ENCODE peak calls at places on chromosome 12, in seven cellular contexts. H is uterus, W is ascending aorta, Q is heart right ventricle, N is adipocyte, D is MG63, Z is tibial artery. T is an unnamed sample.

GRCh38 chr12:69502342-69503081 is 32.3 kb downstream of the FRS2 start:
- DNase-seq in Z (no peak), N (peak; percentile 37), H (no peak), W (no peak), D (peak; percentile 35), Q (no peak), T (no peak)

GRCh38 chr12:25988505-25988904 is 30.0 kb downstream of the RASSF8 start:
- DNase-seq in Z (no peak), N (no peak), D (no peak), W (no peak), Q (no peak), H (no peak), T (no peak)

GRCh38 chr12:116365606-116366455 is 88.3 kb upstream of the MED13L start:
- DNase-seq in D (no peak), Q (no peak), H (no peak), Z (no peak), W (no peak), N (no peak), T (no peak)

GRCh38 chr12:49863946-49864816 is 21.3 kb upstream of the BCDIN3D start:
- DNase-seq in H (no peak), Q (no peak), D (peak; percentile 55), N (no peak), Z (no peak), W (no peak), T (no peak)

GRCh38 chr12:20181416-20181815 is 186.9 kb upstream of the PDE3A start:
- DNase-seq in H (no peak), Q (no peak), D (no peak), Z (no peak), W (no peak), N (no peak), T (no peak)

GRCh38 chr12:102811125-102811737 is 105.8 kb downstream of the PAH start:
- DNase-seq in N (peak; percentile 64), W (no peak), Q (no peak), H (peak; percentile 46), Z (no peak), D (no peak), T (no peak)

GRCh38 chr12:42270596-42270995 is 32.5 kb upstream of the YAF2 start:
- DNase-seq in Q (no peak), N (no peak), Z (no peak), D (no peak), H (no peak), W (no peak), T (no peak)

GRCh38 chr12:11672833-11673232 is 23.4 kb downstream of the ETV6 start:
- DNase-seq in Z (no peak), D (no peak), W (no peak), H (no peak), Q (no peak), N (no peak), T (no peak)

GRCh38 chr12:3333583-3333982 is 157.4 kb upstream of the PRMT8 start:
- DNase-seq in Z (no peak), D (no peak), H (no peak), Q (peak; percentile 33), N (no peak), W (no peak), T (no peak)

GRCh38 chr12:57638096-57638495 is 5.1 kb upstream of the B4GALNT1 start:
- DNase-seq in Q (no peak), Z (no peak), N (no peak), W (no peak), H (no peak), D (no peak), T (no peak)

GRCh38 chr12:57063991-57064725 is 14.2 kb upstream of the MYO1A start:
- DNase-seq in W (no peak), N (no peak), Q (no peak), D (no peak), Z (no peak), H (no peak), T (no peak)

GRCh38 chr12:12788675-12789368 is 3.4 kb downstream of the APOLD1 start:
- DNase-seq in W (no peak), D (peak; percentile 53), Q (peak; percentile 83), Z (peak; percentile 52), N (peak; percentile 93), H (peak; percentile 41), T (no peak)

GRCh38 chr12:9597365-9597764 is 10.4 kb downstream of the KLRB1 start:
- DNase-seq in W (no peak), N (no peak), D (no peak), Z (no peak), H (no peak), Q (no peak), T (no peak)

GRCh38 chr12:49671051-49671765 is 36.0 kb downstream of the FMNL3 start:
- DNase-seq in N (no peak), Q (no peak), Z (no peak), H (no peak), W (no peak), D (no peak), T (no peak)

GRCh38 chr12:112852127-112852526 is 54.6 kb upstream of the OAS1 start:
- DNase-seq in Z (no peak), H (no peak), Q (no peak), D (no peak), W (no peak), N (no peak), T (no peak)

GRCh38 chr12:17372508-17372907 is 717.5 kb downstream of the RERGL start:
- DNase-seq in H (no peak), D (no peak), Z (no peak), W (no peak), Q (no peak), N (no peak), T (no peak)

GRCh38 chr12:96344124-96344695 is 56.0 kb downstream of the CDK17 start:
- DNase-seq in N (no peak), D (no peak), Q (no peak), H (no peak), W (no peak), Z (no peak), T (no peak)

GRCh38 chr12:19299765-19300164 is 139.5 kb upstream of the AEBP2 start:
- DNase-seq in W (no peak), Z (no peak), H (no peak), N (no peak), D (no peak), Q (no peak), T (no peak)

GRCh38 chr12:112347521-112347920 is 34.7 kb downstream of the HECTD4 start:
- DNase-seq in N (no peak), W (no peak), Z (no peak), Q (no peak), H (no peak), D (no peak), T (peak; percentile 32)

GRCh38 chr12:89156324-89156723 is 196.0 kb downstream of the DUSP6 start:
- DNase-seq in H (no peak), Z (no peak), Q (no peak), D (no peak), W (no peak), N (no peak), T (no peak)
- H3K4me3 ChIP-seq in H (no peak overlapping the region), Z (no peak overlapping the region), Q (no peak overlapping the region), D (no peak overlapping the region), W (no peak overlapping the region), N (peak overlapping the region; percentile 30), T (no peak overlapping the region)

DNA sequence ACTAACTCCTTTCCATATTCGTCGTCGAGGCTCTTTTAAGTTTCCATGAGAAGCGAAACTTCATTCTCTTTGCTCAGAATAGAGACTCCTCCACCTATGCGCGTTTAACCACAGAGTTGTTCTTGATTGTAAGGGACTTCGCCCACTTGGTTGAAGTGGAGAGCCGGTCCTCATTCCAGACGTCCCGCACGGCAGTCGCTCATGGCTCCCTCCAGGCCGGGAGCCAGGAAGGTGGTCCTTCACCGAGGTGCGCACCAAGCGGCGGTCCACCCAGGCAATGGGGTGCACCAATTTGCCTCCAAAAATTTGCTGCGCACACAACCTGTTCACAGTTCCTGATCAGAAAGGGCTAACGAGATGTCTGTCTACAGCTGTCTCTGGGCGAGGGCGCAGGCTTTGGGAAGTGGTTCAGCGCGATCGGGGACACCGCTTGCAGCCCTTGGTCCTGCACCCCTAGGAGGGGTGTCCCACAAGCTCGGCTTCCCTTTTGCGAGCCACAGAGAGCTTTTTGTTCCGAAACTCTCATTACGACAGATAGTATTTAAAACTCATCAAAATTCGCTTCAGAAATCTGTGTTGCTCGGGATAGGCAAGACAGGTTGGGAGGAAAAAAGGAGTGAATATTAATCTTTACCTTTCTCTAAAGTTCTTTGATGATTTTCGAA is 6.5 kb upstream of the ALX1 start:
- DNase-seq in N (no peak), D (no peak), Z (no peak), W (no peak), Q (no peak), H (no peak), T (no peak)
- H3K27me3 ChIP-seq in N (peaks cover 34% of the 10 kb centered on the region), D (no peaks in the 10 kb centered on the region), Z (peaks cover 17% of the 10 kb centered on the region), W (peaks cover 6% of the 10 kb centered on the region), Q (peaks cover 91% of the 10 kb centered on the region), H (no peaks in the 10 kb centered on the region), T (peaks cover 12% of the 10 kb centered on the region)

GRCh38 chr12:52777566-52777965 is 421 bp upstream of the KRT76 start:
- DNase-seq in Z (no peak), D (no peak), W (no peak), Q (no peak), H (no peak), N (no peak), T (no peak)

GRCh38 chr12:52778833-52779232 is 1.7 kb upstream of the KRT76 start:
- DNase-seq in Z (no peak), N (no peak), W (no peak), H (no peak), D (no peak), Q (no peak), T (no peak)

GRCh38 chr12:52776913-52777395 is at the start of gene KRT76:
- DNase-seq in Z (no peak), W (no peak), H (no peak), Q (no peak), D (no peak), N (no peak), T (no peak)

GRCh38 chr12:52774629-52775250 is 2.4 kb downstream of the KRT76 start:
- DNase-seq in H (no peak), W (no peak), N (no peak), D (no peak), Z (no peak), Q (no peak), T (no peak)

DNA sequence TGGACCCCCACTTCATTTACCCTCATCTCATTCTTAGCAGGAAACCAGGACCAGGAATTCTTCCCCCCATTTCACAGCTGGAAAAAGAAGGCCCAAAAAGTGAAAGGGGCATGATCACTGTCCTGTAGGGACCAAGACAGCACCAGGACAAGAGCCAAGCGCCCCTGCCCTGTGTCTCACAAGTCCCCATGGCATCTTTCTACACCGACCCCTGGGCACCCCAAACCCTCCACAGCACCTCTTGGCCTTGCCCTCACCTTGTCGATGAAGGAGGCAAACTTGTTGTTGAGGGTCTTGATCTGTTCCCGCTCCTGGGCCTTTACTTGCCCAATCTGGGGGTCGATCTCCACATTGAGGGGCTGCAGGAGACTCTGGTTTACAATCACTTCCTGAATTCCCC is 710 bp downstream of the KRT76 start:
- DNase-seq in W (no peak), N (no peak), Z (no peak), Q (no peak), H (no peak), D (no peak), T (no peak)
- H3K4me3 ChIP-seq in W (no peak overlapping the region), N (no peak overlapping the region), Z (no peak overlapping the region), Q (no peak overlapping the region), H (no peak overlapping the region), D (no peak overlapping the region), T (no peak overlapping the region)

DNA sequence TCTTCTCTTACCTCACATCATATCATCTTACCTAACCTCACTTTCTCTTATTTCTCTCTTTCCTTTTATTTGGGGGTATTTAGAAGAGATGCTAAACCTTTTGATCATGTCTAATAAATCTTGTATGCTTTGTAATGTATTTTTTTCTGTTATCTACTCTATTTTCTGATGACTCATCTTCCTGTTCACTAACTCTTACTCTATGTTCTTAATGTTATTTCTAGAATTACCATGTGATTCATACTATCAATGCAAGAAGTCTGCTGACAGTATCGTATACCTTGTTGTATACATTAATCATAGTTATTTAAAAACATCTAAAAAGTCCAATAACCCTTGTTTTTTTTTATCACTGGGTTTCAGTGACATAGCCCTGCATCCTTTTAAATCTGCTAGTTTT is 62.3 kb downstream of the MGAT4C start:
- DNase-seq in N (peak; percentile 28), Z (no peak), Q (no peak), H (no peak), D (no peak), W (no peak), T (no peak)
- H3K27me3 ChIP-seq in N (no peaks in the 10 kb centered on the region), Z (no peaks in the 10 kb centered on the region), Q (no peaks in the 10 kb centered on the region), H (no peaks in the 10 kb centered on the region), D (no peaks in the 10 kb centered on the region), W (no peaks in the 10 kb centered on the region), T (no peaks in the 10 kb centered on the region)

T was measured in BJ.